ENCODE peak calls at places on chromosomes 11 and 22, in four cellular contexts. One of them, this sample, is unnamed.

GRCh38 chr11:61406991-61407728 is 14.8 kb downstream of the TMEM216 start:
- DNase-seq in GM19239: no peak
- DNase-seq in EL: no peak
- DNase-seq in ovary: no peak
- DNase-seq in this sample: no peak

GRCh38 chr11:64445651-64446050 is 86.7 kb downstream of the RPS6KA4 start:
- DNase-seq in GM19239: no peak
- DNase-seq in EL: no peak
- DNase-seq in ovary: no peak
- DNase-seq in this sample: no peak

GRCh38 chr11:111833524-111833923 is 37.9 kb downstream of the ALG9 start:
- DNase-seq in GM19239: no peak
- DNase-seq in EL: no peak
- DNase-seq in ovary: no peak
- DNase-seq in this sample: no peak

GRCh38 chr11:134313821-134314607 is 17.8 kb upstream of the GLB1L2 start:
- DNase-seq in GM19239: no peak
- DNase-seq in EL: no peak
- DNase-seq in ovary: no peak
- DNase-seq in this sample: no peak

GRCh38 chr11:118911880-118912741 is 13.6 kb downstream of the BCL9L start:
- DNase-seq in GM19239: no peak
- DNase-seq in EL: peak; percentile 94
- DNase-seq in ovary: peak; percentile 95
- DNase-seq in this sample: peak; percentile 99

GRCh38 chr22:36613958-36614357 is 85.0 kb upstream of the EIF3D start:
- DNase-seq in GM19239: no peak
- DNase-seq in EL: peak; percentile 31
- DNase-seq in ovary: no peak
- DNase-seq in this sample: no peak

GRCh38 chr22:27518583-27519437 is 282.7 kb downstream of the MN1 start:
- DNase-seq in GM19239: no peak
- DNase-seq in EL: no peak
- DNase-seq in ovary: no peak
- DNase-seq in this sample: no peak

GRCh38 chr11:97909544-97910394 is 1111.0 kb upstream of the CNTN5 start:
- DNase-seq in GM19239: no peak
- DNase-seq in EL: peak; percentile 17
- DNase-seq in ovary: no peak
- DNase-seq in this sample: no peak

GRCh38 chr11:13184295-13184794 is 93.2 kb upstream of the BMAL1 start:
- DNase-seq in GM19239: no peak
- DNase-seq in EL: no peak
- DNase-seq in ovary: no peak
- DNase-seq in this sample: no peak

GRCh38 chr22:25403752-25404471 is 160.6 kb upstream of the GRK3 start:
- DNase-seq in GM19239: no peak
- DNase-seq in EL: peak; percentile 48
- DNase-seq in ovary: no peak
- DNase-seq in this sample: peak; percentile 21

GRCh38 chr11:65435981-65436411 is 13.4 kb downstream of the NEAT1 start:
- DNase-seq in GM19239: no peak
- DNase-seq in EL: no peak
- DNase-seq in ovary: peak; percentile 41
- DNase-seq in this sample: no peak

GRCh38 chr11:126181939-126182730 is 29.3 kb downstream of the RPUSD4 start:
- DNase-seq in GM19239: no peak
- DNase-seq in EL: no peak
- DNase-seq in ovary: no peak
- DNase-seq in this sample: no peak

GRCh38 chr11:93614111-93614784 is 47.2 kb upstream of the CEP295 start:
- DNase-seq in GM19239: no peak
- DNase-seq in EL: no peak
- DNase-seq in ovary: no peak
- DNase-seq in this sample: no peak

GRCh38 chr11:69605737-69606526 is 35.0 kb upstream of the CCND1 start:
- DNase-seq in GM19239: no peak
- DNase-seq in EL: no peak
- DNase-seq in ovary: no peak
- DNase-seq in this sample: no peak

GRCh38 chr22:47267531-47268282 is 505.3 kb downstream of the TBC1D22A start:
- DNase-seq in GM19239: no peak
- DNase-seq in EL: no peak
- DNase-seq in ovary: no peak
- DNase-seq in this sample: no peak

GRCh38 chr11:78802058-78802633 is 227.5 kb upstream of the NARS2 start:
- DNase-seq in GM19239: no peak
- DNase-seq in EL: no peak
- DNase-seq in ovary: no peak
- DNase-seq in this sample: peak; percentile 32

GRCh38 chr11:7348432-7349298 is 97.0 kb downstream of the SYT9 start:
- DNase-seq in GM19239: no peak
- DNase-seq in EL: no peak
- DNase-seq in ovary: no peak
- DNase-seq in this sample: peak; percentile 14